ENCODE peak calls at places on chromosomes 12 and 14, in six cellular contexts. G is effector memory CD4-positive, alpha-beta T cell; W is pancreas; M is heart right ventricle; L is CD4-positive, CD25-positive, alpha-beta regulatory T cell; J is endothelial cell of umbilical vein. V is an unnamed sample.

GRCh38 chr14:99534863-99535262 is 53.7 kb downstream of the CCNK start:
- DNase-seq in M (peak), J (no peak), L (no peak), W (no peak), G (no peak), V (no peak)

GRCh38 chr12:5908251-5908650 is 36.8 kb downstream of the ANO2 start:
- DNase-seq in G (no peak), M (no peak), J (no peak), L (no peak), W (no peak), V (no peak)

GRCh38 chr12:110256780-110257431 is 24.1 kb upstream of the ATP2A2 start:
- DNase-seq in G (no peak), W (no peak), L (no peak), J (no peak), M (peak), V (no peak)

GRCh38 chr12:38282886-38283285 is 33.7 kb upstream of the ALG10B start:
- DNase-seq in G (no peak), M (no peak), L (no peak), W (no peak), J (no peak), V (no peak)

GRCh38 chr12:42946776-42947435 is 357.4 kb upstream of the PRICKLE1 start:
- DNase-seq in M (no peak), G (no peak), W (no peak), L (no peak), J (no peak), V (no peak)

GRCh38 chr14:92386165-92386564 is 63.2 kb downstream of the SLC24A4 start:
- DNase-seq in G (no peak), W (no peak), M (no peak), L (no peak), J (no peak), V (no peak)

GRCh38 chr12:87266305-87266704 is 762.9 kb downstream of the C12orf50 start:
- DNase-seq in L (no peak), J (no peak), M (no peak), G (no peak), W (no peak), V (no peak)

GRCh38 chr12:40033260-40033649 is 72.6 kb downstream of the SLC2A13 start:
- DNase-seq in G (no peak), W (no peak), M (no peak), L (peak), J (no peak), V (no peak)

GRCh38 chr12:3316776-3317480 is 174.1 kb upstream of the PRMT8 start:
- DNase-seq in L (no peak), G (no peak), M (no peak), W (no peak), J (no peak), V (no peak)

GRCh38 chr12:77433799-77434198 is 368.4 kb upstream of the E2F7 start:
- DNase-seq in M (no peak), L (no peak), W (no peak), G (no peak), J (no peak), V (no peak)

GRCh38 chr14:104818714-104819161 is 17.8 kb downstream of the ZBTB42 start:
- DNase-seq in L (no peak), J (no peak), G (no peak), W (no peak), M (no peak), V (no peak)

GRCh38 chr12:70994217-70994788 is 73.8 kb upstream of the PTPRR start:
- DNase-seq in W (no peak), L (no peak), J (no peak), G (no peak), M (no peak), V (no peak)

GRCh38 chr14:92956961-92957360 is 34.0 kb downstream of the CHGA start:
- DNase-seq in L (no peak), G (no peak), M (no peak), W (peak), J (no peak), V (no peak)

GRCh38 chr14:24334431-24335271 is at the start of gene ADCY4:
- DNase-seq in G (no peak), M (peak), W (no peak), L (no peak), J (peak), V (no peak)

GRCh38 chr12:107379852-107380567 is 286.7 kb upstream of the CRY1 start:
- DNase-seq in M (no peak), G (no peak), L (no peak), J (no peak), W (peak), V (no peak)

GRCh38 chr14:88079624-88080023 is 74.7 kb downstream of the GPR65 start:
- DNase-seq in M (no peak), W (no peak), L (no peak), J (no peak), G (no peak), V (no peak)

GRCh38 chr14:26180221-26180620 is 417.6 kb downstream of the NOVA1 start:
- DNase-seq in W (no peak), L (no peak), M (no peak), J (no peak), G (no peak), V (peak)

GRCh38 chr12:70664463-70664862 is 27.2 kb upstream of the PTPRB start:
- DNase-seq in L (no peak), G (no peak), J (peak), W (no peak), M (no peak), V (no peak)

GRCh38 chr12:112759786-112760185 is 31.8 kb upstream of the RPH3A start:
- DNase-seq in M (no peak), J (no peak), W (no peak), G (no peak), L (no peak), V (no peak)

GRCh38 chr14:89428556-89429196 is 11.6 kb upstream of the FOXN3 start:
- DNase-seq in J (no peak), W (peak), M (no peak), L (no peak), G (no peak), V (no peak)

GRCh38 chr12:1284611-1285010 is 293.6 kb downstream of the ERC1 start:
- DNase-seq in W (no peak), G (no peak), J (no peak), M (no peak), L (no peak), V (no peak)

GRCh38 chr14:97413991-97414717 is 617.0 kb downstream of the VRK1 start:
- DNase-seq in W (no peak), L (no peak), J (no peak), G (no peak), M (no peak), V (no peak)

GRCh38 chr12:49762468-49762847 is 21.1 kb downstream of the TMBIM6 start:
- DNase-seq in W (no peak), J (no peak), M (no peak), G (no peak), L (peak), V (no peak)

GRCh38 chr12:106861984-106862894 is 87.8 kb downstream of the RIC8B start:
- DNase-seq in M (no peak), W (no peak), L (no peak), G (no peak), J (peak), V (no peak)

GRCh38 chr12:65879878-65880277 is 55.6 kb downstream of the HMGA2 start:
- DNase-seq in W (no peak), G (no peak), M (no peak), L (no peak), J (peak), V (no peak)

GRCh38 chr14:30256627-30257026 is 302.3 kb upstream of the G2E3 start:
- DNase-seq in L (no peak), J (no peak), M (no peak), W (no peak), G (no peak), V (no peak)

GRCh38 chr14:91063119-91063518 is 2.7 kb upstream of the RPS6KA5 start:
- DNase-seq in J (no peak), M (no peak), G (no peak), L (peak), W (no peak), V (no peak)

GRCh38 chr12:22083167-22083566 is 37.1 kb downstream of the CMAS start:
- DNase-seq in W (no peak), M (no peak), L (peak), J (peak), G (no peak), V (no peak)

GRCh38 chr14:85316701-85317100 is 213.2 kb upstream of the FLRT2 start:
- DNase-seq in G (no peak), J (no peak), W (no peak), M (no peak), L (no peak), V (no peak)

GRCh38 chr14:22226381-22226780 is 362.6 kb downstream of the DAD1 start:
- DNase-seq in L (peak), J (no peak), M (no peak), W (no peak), G (no peak), V (no peak)

GRCh38 chr12:131832393-131833231 is 4.4 kb downstream of the MMP17 start:
- DNase-seq in J (no peak), G (no peak), L (no peak), W (peak), M (no peak), V (peak)

GRCh38 chr14:53851394-53852056 is 105.1 kb downstream of the BMP4 start:
- DNase-seq in L (no peak), M (no peak), G (no peak), J (no peak), W (no peak), V (no peak)

GRCh38 chr14:100417466-100417865 is 94.3 kb downstream of the SLC25A47 start:
- DNase-seq in G (no peak), L (no peak), J (peak), M (peak), W (peak), V (no peak)

GRCh38 chr14:72472845-72473244 is 421.1 kb downstream of the DPF3 start:
- DNase-seq in G (no peak), J (no peak), W (no peak), M (no peak), L (peak), V (no peak)

GRCh38 chr14:72478397-72479025 is 415.4 kb downstream of the DPF3 start:
- DNase-seq in L (no peak), W (no peak), J (no peak), G (no peak), M (no peak), V (no peak)

GRCh38 chr14:72480465-72481243 is 413.2 kb downstream of the DPF3 start:
- DNase-seq in M (no peak), G (no peak), J (no peak), L (peak), W (no peak), V (no peak)

GRCh38 chr14:72479471-72479931 is 414.4 kb downstream of the DPF3 start:
- DNase-seq in G (no peak), W (no peak), J (no peak), M (no peak), L (no peak), V (no peak)

DNA sequence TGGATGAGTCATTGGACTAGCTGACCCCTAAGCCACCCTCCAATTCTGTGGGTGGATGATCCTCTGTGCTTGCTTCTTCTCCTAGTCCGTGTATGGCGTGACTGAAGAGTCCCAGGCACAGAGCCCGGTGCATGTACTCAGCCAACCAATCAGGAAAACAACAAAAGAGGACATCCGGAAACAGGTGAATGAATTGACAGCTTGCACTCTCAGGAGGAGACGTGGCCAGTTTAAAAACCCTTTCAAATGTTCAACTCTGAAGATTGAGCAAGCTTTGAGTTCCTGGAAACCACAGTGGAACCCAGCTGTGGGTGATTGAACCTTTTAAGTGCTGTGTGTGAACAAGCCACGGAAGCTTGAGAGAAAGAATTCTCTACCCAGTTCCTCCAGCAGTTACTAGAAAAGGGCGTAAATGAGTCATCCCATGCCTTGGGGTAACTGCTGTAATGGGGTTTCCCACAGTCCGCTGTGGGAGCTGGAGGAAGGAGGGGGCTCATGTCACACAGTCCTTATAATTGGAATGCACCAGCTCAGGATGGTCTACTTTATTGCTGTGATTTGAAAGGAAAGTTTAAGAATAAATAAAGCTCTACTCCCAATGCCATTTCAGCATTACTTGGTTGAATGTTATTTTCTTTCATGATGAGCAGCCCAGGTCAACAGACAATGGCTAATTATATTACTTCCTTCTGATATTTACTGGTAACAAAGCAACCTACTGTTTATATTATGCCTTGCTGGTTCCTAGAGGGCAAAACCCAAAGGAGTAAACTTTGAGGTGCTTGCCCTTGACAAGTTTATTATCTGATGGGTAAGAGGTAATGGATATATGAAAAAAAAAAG is 417.0 kb downstream of the DPF3 start:
- DNase-seq in M (peak), W (no peak), J (no peak), L (peak), G (peak), V (no peak)
- H3K27ac ChIP-seq in M (no peak), W (no peak), J (no peak), L (peak), G (peak), V (no peak)

GRCh38 chr12:52349196-52349595 is 18.1 kb downstream of the KRT85 start:
- DNase-seq in J (no peak), M (no peak), W (no peak), L (no peak), G (no peak), V (no peak)
- H3K27ac ChIP-seq in J (no peak), M (no peak), W (no peak), L (no peak), G (no peak), V (no peak)

GRCh38 chr14:75660630-75661498 is at the start of the genes ERG28 and TTLL5:
- DNase-seq in M (peak), J (peak), L (peak), W (peak), G (peak), V (peak)

GRCh38 chr14:75662966-75663365 is 1.9 kb downstream of the TTLL5 start:
- DNase-seq in W (no peak), L (no peak), J (peak), M (no peak), G (no peak), V (no peak)

GRCh38 chr14:75661499-75661814 is 411 bp downstream of the TTLL5 start:
- DNase-seq in M (no peak), W (no peak), G (no peak), L (no peak), J (no peak), V (no peak)

GRCh38 chr14:75658957-75659356 is 1.7 kb downstream of the ERG28 start:
- DNase-seq in L (no peak), M (no peak), G (no peak), W (no peak), J (no peak), V (no peak)

GRCh38 chr14:75660238-75660629 is 442 bp downstream of the ERG28 start:
- DNase-seq in W (no peak), L (no peak), G (no peak), M (no peak), J (no peak), V (no peak)
- H3K27ac ChIP-seq in W (peak), L (peak), G (peak), M (peak), J (no peak), V (peak)

GRCh38 chr12:52045794-52046199 is 5.4 kb upstream of the NR4A1 start:
- DNase-seq in W (no peak), L (no peak), J (peak), G (no peak), M (peak), V (no peak)
- H3K27ac ChIP-seq in W (peak), L (no peak), J (peak), G (no peak), M (peak), V (peak)